ENCODE peak calls at places on chromosome 21, in nine cellular contexts. C is nucleus accumbens; I is posterior cingulate gyrus; O is Kasumi-1; Q is GM12878; A is AG04450; R is fibroblast of pulmonary artery; S is thoracic aorta; N is activated naive CD4-positive, alpha-beta T cell treated with anti-CD3 and anti-CD28 coated beads, Interleukin-2, amount 50 U/mL, for 16 hours. X is an unnamed sample.

GRCh38 chr21:27564684-27565280 is 597.9 kb upstream of the ADAMTS5 start:
- DNase-seq in S (no peak), A (peak), N (no peak), O (peak), C (no peak), I (peak), R (peak), Q (no peak), X (peak)

GRCh38 chr21:35882791-35883240 is 177.5 kb downstream of the SETD4 start:
- DNase-seq in N (no peak), Q (no peak), O (no peak), S (no peak), R (peak), C (no peak), I (no peak), A (no peak), X (no peak)

GRCh38 chr21:17746920-17747319 is 72.2 kb downstream of the C21orf91 start:
- DNase-seq in S (no peak), Q (no peak), C (no peak), I (no peak), A (no peak), O (no peak), N (no peak), R (no peak), X (no peak)

GRCh38 chr21:45525910-45526306 is 16.3 kb downstream of the SLC19A1 start:
- DNase-seq in C (no peak), O (no peak), N (peak), I (peak), S (no peak), R (no peak), A (no peak), Q (no peak), X (no peak)

GRCh38 chr21:42421018-42421793 is 17.5 kb downstream of the UBASH3A start:
- DNase-seq in A (no peak), Q (no peak), I (no peak), O (no peak), R (no peak), N (no peak), S (no peak), C (no peak), X (no peak)

GRCh38 chr21:33685613-33686197 is 43.4 kb downstream of the ITSN1 start:
- DNase-seq in C (no peak), N (no peak), A (peak), O (no peak), I (no peak), Q (no peak), R (peak), S (no peak), X (peak)

GRCh38 chr21:41282412-41282811 is 34.2 kb upstream of the FAM3B start:
- DNase-seq in I (no peak), R (no peak), N (no peak), A (no peak), S (no peak), Q (no peak), C (no peak), O (no peak), X (no peak)

GRCh38 chr21:41396452-41397107 is 29.5 kb upstream of the MX1 start:
- DNase-seq in S (no peak), I (no peak), Q (no peak), N (no peak), R (peak), A (no peak), C (no peak), O (peak), X (no peak)

GRCh38 chr21:45334591-45335081 is 46.9 kb upstream of the POFUT2 start:
- DNase-seq in Q (no peak), S (no peak), R (no peak), N (no peak), C (no peak), A (no peak), I (no peak), O (no peak), X (no peak)

GRCh38 chr21:15480160-15480559 is 249.6 kb upstream of the USP25 start:
- DNase-seq in Q (no peak), N (no peak), S (no peak), R (no peak), C (no peak), A (no peak), O (no peak), I (no peak), X (no peak)

GRCh38 chr21:32414579-32415358 is 2.3 kb downstream of the EVA1C start:
- DNase-seq in I (peak), A (no peak), N (no peak), Q (no peak), S (no peak), C (no peak), R (peak), O (no peak), X (peak)

GRCh38 chr21:44930543-44930981 is 9.3 kb upstream of the SLX9 start:
- DNase-seq in I (no peak), A (no peak), S (no peak), C (no peak), O (no peak), Q (no peak), R (no peak), N (peak), X (no peak)

GRCh38 chr21:32306021-32306780 is 7.5 kb downstream of the MRAP start:
- DNase-seq in Q (no peak), R (no peak), O (no peak), I (peak), S (no peak), C (no peak), N (no peak), A (no peak), X (no peak)

GRCh38 chr21:45469273-45470086 is 64.5 kb downstream of the COL18A1 start:
- DNase-seq in A (no peak), S (no peak), Q (no peak), C (no peak), R (no peak), I (peak), O (no peak), N (no peak), X (no peak)